ENCODE peak calls at places on chromosomes 11 and 22, in eight cellular contexts. V is AG04450, R is foreskin keratinocyte, H is neural progenitor cell, Y is thoracic aorta, N is body of pancreas, O is fibroblast of lung, W is adrenal gland. J is an unnamed sample.

GRCh38 chr22:28232231-28232630 is 313.2 kb upstream of the PITPNB start:
- DNase-seq in V (no peak), R (no peak), H (peak), Y (no peak), N (no peak), O (no peak), W (no peak), J (no peak)

GRCh38 chr11:87316491-87316890 is 278.8 kb downstream of the TMEM135 start:
- DNase-seq in V (no peak), R (no peak), H (no peak), Y (no peak), N (no peak), O (no peak), W (no peak), J (no peak)

GRCh38 chr11:5107285-5107684 is 30.9 kb downstream of the OR52A5 start:
- DNase-seq in V (no peak), R (no peak), H (no peak), Y (no peak), N (no peak), O (no peak), W (no peak), J (no peak)

GRCh38 chr11:6911946-6912345 is 8.9 kb upstream of the OR2D3 start:
- DNase-seq in V (no peak), R (no peak), H (no peak), Y (no peak), N (peak), O (peak), W (no peak), J (no peak)

GRCh38 chr22:45576730-45577464 is 74.2 kb downstream of the FBLN1 start:
- DNase-seq in V (no peak), R (no peak), H (no peak), Y (no peak), N (no peak), O (no peak), W (no peak), J (no peak)

GRCh38 chr11:122727101-122727929 is 71.8 kb downstream of the UBASH3B start:
- DNase-seq in V (no peak), R (no peak), H (peak), Y (no peak), N (no peak), O (no peak), W (no peak), J (no peak)

GRCh38 chr11:76159303-76159937 is 46.9 kb downstream of the WNT11 start:
- DNase-seq in V (no peak), R (no peak), H (no peak), Y (no peak), N (no peak), O (no peak), W (no peak), J (no peak)

GRCh38 chr22:24244144-24244787 is 616 bp downstream of the GGT5 start:
- DNase-seq in V (no peak), R (no peak), H (no peak), Y (no peak), N (peak), O (peak), W (no peak), J (no peak)

GRCh38 chr11:70816156-70816678 is 417.9 kb downstream of the CTTN start:
- DNase-seq in V (no peak), R (no peak), H (no peak), Y (no peak), N (no peak), O (no peak), W (no peak), J (no peak)

GRCh38 chr11:86676533-86677154 is 4.2 kb upstream of the ME3 start:
- DNase-seq in V (no peak), R (no peak), H (peak), Y (no peak), N (no peak), O (no peak), W (no peak), J (no peak)

GRCh38 chr11:17770048-17770652 is 35.6 kb downstream of the KCNC1 start:
- DNase-seq in V (no peak), R (no peak), H (no peak), Y (no peak), N (peak), O (no peak), W (no peak), J (no peak)

GRCh38 chr22:46148336-46148735 is 2.0 kb upstream of the PPARA start:
- DNase-seq in V (no peak), R (no peak), H (no peak), Y (no peak), N (peak), O (no peak), W (no peak), J (no peak)

GRCh38 chr11:94649254-94649653 is 82.1 kb downstream of the PIWIL4 start:
- DNase-seq in V (no peak), R (no peak), H (no peak), Y (no peak), N (no peak), O (no peak), W (no peak), J (no peak)

GRCh38 chr11:107457205-107457557 is 444 bp downstream of the CWF19L2 start:
- DNase-seq in V (no peak), R (no peak), H (peak), Y (no peak), N (no peak), O (no peak), W (no peak), J (no peak)

DNA sequence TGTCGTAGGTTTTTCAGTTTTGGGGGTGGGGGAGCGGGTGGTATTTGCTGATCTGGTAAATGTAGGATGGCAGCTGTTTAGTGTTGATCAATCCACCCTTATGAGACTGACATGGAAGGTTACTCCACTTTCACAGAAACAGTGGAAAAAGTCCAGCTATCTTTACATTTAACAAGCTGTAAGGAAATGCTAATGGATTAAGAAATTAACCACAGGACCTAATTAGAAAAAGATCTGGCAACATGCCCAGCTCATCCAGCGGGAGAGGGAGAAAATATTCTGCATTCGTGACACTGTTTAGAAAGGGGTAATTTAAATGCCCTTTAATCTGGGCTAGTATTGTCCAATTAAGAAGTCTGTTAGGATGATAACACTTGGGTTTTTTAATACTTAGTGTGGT is 89.5 kb downstream of the PACS1 start:
- DNase-seq in V (no peak), R (no peak), H (no peak), Y (no peak), N (no peak), O (no peak), W (no peak), J (no peak)
- H3K27ac ChIP-seq in V (no peak), R (no peak), H (no peak), Y (no peak), N (no peak), O (no peak), W (no peak), J (no peak)

DNA sequence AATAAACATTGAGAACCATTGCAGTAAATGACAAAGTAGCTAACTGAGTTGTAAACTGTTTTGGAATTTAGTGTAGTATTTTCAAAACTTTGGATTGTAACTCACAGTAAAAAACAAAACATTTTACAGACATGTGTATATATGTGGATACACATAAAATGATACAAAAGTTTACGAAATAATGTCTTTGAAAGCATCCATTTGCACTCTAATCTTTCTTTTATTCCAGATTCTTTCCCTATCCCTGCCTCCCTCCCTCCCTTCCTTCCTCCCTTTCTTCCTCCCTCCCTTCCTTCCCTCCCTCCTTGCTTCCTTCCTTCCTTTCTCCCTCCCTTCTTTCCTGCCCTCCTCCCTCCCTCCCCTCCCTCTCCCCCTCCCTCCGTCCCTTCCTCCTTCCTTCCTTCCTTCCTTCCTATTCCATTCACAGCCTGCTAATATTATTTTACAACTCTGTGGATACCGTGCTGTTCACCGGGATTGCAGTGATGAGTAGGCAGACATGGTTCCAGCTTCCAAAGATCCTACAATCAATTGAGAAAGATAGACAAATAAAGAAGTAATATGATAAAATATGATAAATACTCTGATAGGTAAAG is 3.5 kb downstream of the RRM1 start:
- DNase-seq in V (no peak), R (no peak), H (no peak), Y (no peak), N (no peak), O (peak), W (no peak), J (no peak)
- H3K27ac ChIP-seq in V (no peak), R (no peak), H (no peak), Y (no peak), N (no peak), O (no peak), W (no peak), J (no peak)

GRCh38 chr11:20070459-20070858 is 89.8 kb downstream of the DBX1 start:
- DNase-seq in V (no peak), R (no peak), H (no peak), Y (no peak), N (no peak), O (peak), W (no peak), J (no peak)
- H3K27ac ChIP-seq in V (no peak), R (no peak), H (no peak), Y (peak), N (no peak), O (no peak), W (no peak), J (no peak)

DNA sequence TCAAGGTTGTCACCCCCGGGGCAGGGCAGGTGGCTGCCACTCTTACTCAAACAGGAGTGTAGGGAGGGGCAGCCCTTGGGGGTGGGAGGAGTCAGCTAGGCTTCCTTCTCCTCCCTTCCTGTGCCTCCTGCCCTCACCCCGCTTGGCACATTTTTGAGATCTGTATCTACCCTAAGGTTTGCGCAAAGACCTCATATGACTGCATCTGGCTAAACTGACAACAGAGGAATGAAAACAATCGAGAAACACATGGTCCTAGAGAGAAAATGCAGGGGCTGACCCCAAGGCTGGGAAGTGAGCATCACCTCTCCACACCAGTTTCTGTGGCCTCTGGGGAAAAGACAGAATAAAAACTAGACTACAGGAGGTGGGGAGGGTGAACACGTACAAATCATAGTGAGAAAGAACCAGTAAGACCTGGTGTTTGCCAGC is 28.1 kb downstream of the IGSF9B start:
- DNase-seq in V (no peak), R (no peak), H (no peak), Y (no peak), N (no peak), O (no peak), W (no peak), J (peak)
- H3K27ac ChIP-seq in V (no peak), R (no peak), H (no peak), Y (no peak), N (no peak), O (no peak), W (no peak), J (no peak)

GRCh38 chr11:12070446-12071267 is 39.7 kb upstream of the MICAL2 start:
- DNase-seq in V (no peak), R (no peak), H (no peak), Y (no peak), N (no peak), O (peak), W (no peak), J (no peak)
- H3K27ac ChIP-seq in V (no peak), R (no peak), H (no peak), Y (no peak), N (no peak), O (no peak), W (peak), J (no peak)